ENCODE peak calls at places on chromosomes 7 and 10, in six cellular contexts. B is NB4, R is spleen, O is left lung, X is PC-9, S is right lobe of liver. U is an unnamed sample.

GRCh38 chr7:129649128-129649690 is 37.7 kb downstream of the NRF1 start:
- DNase-seq in B (no peak), R (no peak), O (no peak), X (no peak), S (no peak), U (no peak)

GRCh38 chr10:67723601-67724000 is 27.6 kb upstream of the CTNNA3 start:
- DNase-seq in B (no peak), R (no peak), O (no peak), X (no peak), S (no peak), U (no peak)

GRCh38 chr10:16835223-16835622 is 18.0 kb upstream of the RSU1 start:
- DNase-seq in B (no peak), R (no peak), O (no peak), X (no peak), S (no peak), U (no peak)

GRCh38 chr10:103781329-103782061 is 73.9 kb downstream of the SH3PXD2A start:
- DNase-seq in B (peak), R (no peak), O (no peak), X (peak), S (no peak), U (no peak)

GRCh38 chr10:73819513-73820093 is 8.2 kb upstream of the NDST2 start:
- DNase-seq in B (no peak), R (peak), O (peak), X (no peak), S (peak), U (no peak)

GRCh38 chr10:3775671-3776551 is 9.1 kb downstream of the KLF6 start:
- DNase-seq in B (peak), R (peak), O (no peak), X (peak), S (peak), U (no peak)

GRCh38 chr7:144386741-144387140 is 16.8 kb downstream of the NOBOX start:
- DNase-seq in B (no peak), R (no peak), O (no peak), X (no peak), S (no peak), U (no peak)

GRCh38 chr7:69772699-69773436 is 174.6 kb downstream of the AUTS2 start:
- DNase-seq in B (no peak), R (no peak), O (no peak), X (no peak), S (no peak), U (no peak)

GRCh38 chr7:9328296-9328695 is 894.9 kb downstream of the NXPH1 start:
- DNase-seq in B (no peak), R (no peak), O (no peak), X (no peak), S (no peak), U (no peak)

GRCh38 chr7:2066251-2066919 is 166.4 kb downstream of the MAD1L1 start:
- DNase-seq in B (no peak), R (peak), O (no peak), X (no peak), S (no peak), U (no peak)

GRCh38 chr10:89217057-89217990 is 10.2 kb upstream of the CH25H start:
- DNase-seq in B (peak), R (no peak), O (no peak), X (no peak), S (no peak), U (no peak)

GRCh38 chr7:150876817-150877526 is 24.7 kb downstream of the AOC1 start:
- DNase-seq in B (peak), R (peak), O (peak), X (peak), S (peak), U (no peak)

GRCh38 chr7:100080895-100081534 is 508 bp downstream of the ZNF3 start:
- DNase-seq in B (peak), R (peak), O (no peak), X (no peak), S (peak), U (no peak)

GRCh38 chr7:17421941-17422340 is 123.5 kb downstream of the AHR start:
- DNase-seq in B (no peak), R (no peak), O (no peak), X (no peak), S (no peak), U (no peak)

GRCh38 chr10:103849880-103850571 is 5.3 kb downstream of the SH3PXD2A start:
- DNase-seq in B (peak), R (no peak), O (no peak), X (no peak), S (no peak), U (no peak)

GRCh38 chr7:99372275-99373085 is 2.0 kb upstream of the ARPC1B start:
- DNase-seq in B (no peak), R (peak), O (no peak), X (peak), S (no peak), U (no peak)

GRCh38 chr10:21170216-21170615 is 273.1 kb upstream of the NEBL start:
- DNase-seq in B (no peak), R (no peak), O (no peak), X (no peak), S (no peak), U (no peak)

GRCh38 chr7:56121440-56121839 is 5.2 kb upstream of the NUPR2 start:
- DNase-seq in B (no peak), R (no peak), O (no peak), X (no peak), S (no peak), U (no peak)

GRCh38 chr10:25336330-25336729 is 161.5 kb downstream of the GPR158 start:
- DNase-seq in B (no peak), R (no peak), O (no peak), X (no peak), S (no peak), U (no peak)

GRCh38 chr10:123537188-123537961 is 128.8 kb upstream of the GPR26 start:
- DNase-seq in B (no peak), R (no peak), O (no peak), X (no peak), S (no peak), U (no peak)

GRCh38 chr7:118288098-118288497 is 63.6 kb downstream of the ANKRD7 start:
- DNase-seq in B (peak), R (no peak), O (no peak), X (no peak), S (no peak), U (no peak)

GRCh38 chr10:18238875-18239485 is 98.8 kb downstream of the CACNB2 start:
- DNase-seq in B (peak), R (no peak), O (no peak), X (no peak), S (no peak), U (no peak)

GRCh38 chr10:64062793-64063192 is 541.6 kb downstream of the REEP3 start:
- DNase-seq in B (no peak), R (no peak), O (no peak), X (no peak), S (no peak), U (no peak)

GRCh38 chr7:55177589-55178261 is 158.9 kb downstream of the EGFR start:
- DNase-seq in B (no peak), R (no peak), O (peak), X (no peak), S (no peak), U (no peak)

GRCh38 chr7:1513657-1514095 is 9.5 kb upstream of the INTS1 start:
- DNase-seq in B (peak), R (no peak), O (peak), X (no peak), S (peak), U (no peak)

GRCh38 chr10:96831867-96832720 is at the start of gene LCOR:
- DNase-seq in B (peak), R (peak), O (peak), X (peak), S (peak), U (peak)

GRCh38 chr10:77843264-77843663 is 83.3 kb downstream of the DLG5 start:
- DNase-seq in B (no peak), R (peak), O (no peak), X (no peak), S (no peak), U (no peak)
- TF ChIP-seq CTCF in B (no peak), R (no peak), O (no peak), X (no peak), S (no peak), U (no peak)

GRCh38 chr7:152050547-152050971 is 25.1 kb downstream of the GALNT11 start:
- DNase-seq in B (no peak), R (no peak), O (no peak), X (no peak), S (no peak), U (no peak)
- TF ChIP-seq CTCF in B (no peak), R (no peak), O (no peak), X (no peak), S (no peak), U (peak)

GRCh38 chr7:4833176-4833575 is 28.7 kb downstream of the PAPOLB start:
- DNase-seq in B (no peak), R (peak), O (no peak), X (no peak), S (no peak), U (no peak)

GRCh38 chr7:4828720-4829383 is 33.0 kb downstream of the PAPOLB start:
- DNase-seq in B (no peak), R (no peak), O (no peak), X (no peak), S (no peak), U (no peak)

GRCh38 chr7:4831723-4832495 is 29.9 kb downstream of the PAPOLB start:
- DNase-seq in B (no peak), R (no peak), O (no peak), X (peak), S (no peak), U (no peak)

GRCh38 chr7:4832711-4833110 is 29.1 kb downstream of the PAPOLB start:
- DNase-seq in B (no peak), R (peak), O (no peak), X (no peak), S (no peak), U (no peak)

DNA sequence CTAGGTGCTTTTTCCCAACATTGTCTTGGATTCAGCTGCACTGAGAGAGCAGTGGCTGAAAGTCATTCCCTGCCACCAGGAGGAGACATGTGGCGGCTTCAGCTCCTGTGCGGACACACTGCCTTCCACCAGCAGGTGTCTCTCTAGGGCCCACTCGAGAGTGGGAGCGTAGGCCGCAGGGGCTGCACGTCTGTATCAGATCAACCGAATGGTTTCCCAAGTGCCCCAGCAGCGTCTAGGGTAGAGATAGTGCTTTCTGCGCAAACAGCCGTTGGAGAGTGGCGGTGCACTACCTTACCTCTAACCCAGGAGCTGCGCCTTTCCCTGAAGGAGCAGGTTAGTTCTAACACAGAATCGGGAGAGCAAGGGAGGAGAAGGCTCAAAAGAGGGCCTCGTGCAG is 31.7 kb downstream of the PAPOLB start:
- DNase-seq in B (peak), R (no peak), O (peak), X (no peak), S (peak), U (no peak)
- TF ChIP-seq CTCF in B (peak), R (peak), O (peak), X (peak), S (peak), U (peak)

GRCh38 chr10:124886195-124886594 is 55.7 kb upstream of the ZRANB1 start:
- DNase-seq in B (no peak), R (no peak), O (no peak), X (no peak), S (no peak), U (no peak)
- TF ChIP-seq CTCF in B (no peak), R (no peak), O (no peak), X (no peak), S (no peak), U (no peak)

GRCh38 chr10:14328881-14329280 is 1.8 kb downstream of the FRMD4A start:
- DNase-seq in B (no peak), R (no peak), O (no peak), X (no peak), S (no peak), U (no peak)

GRCh38 chr10:14322531-14322930 is 8.2 kb downstream of the FRMD4A start:
- DNase-seq in B (no peak), R (no peak), O (no peak), X (no peak), S (no peak), U (no peak)

GRCh38 chr10:14326581-14326980 is 4.1 kb downstream of the FRMD4A start:
- DNase-seq in B (no peak), R (no peak), O (no peak), X (no peak), S (no peak), U (no peak)

GRCh38 chr10:14327535-14327934 is 3.2 kb downstream of the FRMD4A start:
- DNase-seq in B (no peak), R (no peak), O (no peak), X (no peak), S (no peak), U (no peak)

GRCh38 chr10:14325325-14325955 is 5.3 kb downstream of the FRMD4A start:
- DNase-seq in B (peak), R (peak), O (no peak), X (no peak), S (peak), U (no peak)
- TF ChIP-seq CTCF in B (peak), R (peak), O (peak), X (peak), S (peak), U (peak)

GRCh38 chr7:66741-67140 is 125.6 kb upstream of the FAM20C start:
- DNase-seq in B (no peak), R (peak), O (no peak), X (no peak), S (peak), U (peak)
- TF ChIP-seq CTCF in B (no peak), R (no peak), O (no peak), X (no peak), S (no peak), U (no peak)

GRCh38 chr10:124648131-124648475 is 96.1 kb downstream of the FAM53B start:
- DNase-seq in B (no peak), R (peak), O (no peak), X (no peak), S (no peak), U (no peak)
- TF ChIP-seq CTCF in B (no peak), R (no peak), O (no peak), X (no peak), S (no peak), U (no peak)

GRCh38 chr7:74280985-74281384 is 8.2 kb upstream of the CLIP2 start:
- DNase-seq in B (no peak), R (no peak), O (no peak), X (no peak), S (no peak), U (no peak)

GRCh38 chr7:74271742-74272141 is 17.5 kb upstream of the CLIP2 start:
- DNase-seq in B (peak), R (no peak), O (no peak), X (peak), S (no peak), U (no peak)

GRCh38 chr7:74272305-74273038 is 16.7 kb upstream of the CLIP2 start:
- DNase-seq in B (peak), R (peak), O (peak), X (peak), S (peak), U (no peak)

GRCh38 chr7:74277636-74278035 is 11.6 kb upstream of the CLIP2 start:
- DNase-seq in B (no peak), R (no peak), O (no peak), X (no peak), S (no peak), U (no peak)

GRCh38 chr7:74275401-74275881 is 13.8 kb upstream of the CLIP2 start:
- DNase-seq in B (peak), R (no peak), O (no peak), X (no peak), S (no peak), U (no peak)
- TF ChIP-seq CTCF in B (peak), R (peak), O (no peak), X (peak), S (peak), U (peak)

GRCh38 chr10:117175215-117175900 is 21.9 kb upstream of the KCNK18 start:
- DNase-seq in B (no peak), R (peak), O (peak), X (no peak), S (peak), U (peak)
- TF ChIP-seq CTCF in B (no peak), R (peak), O (no peak), X (no peak), S (no peak), U (peak)

GRCh38 chr7:94223375-94224084 is 171.2 kb upstream of the COL1A2 start:
- DNase-seq in B (no peak), R (no peak), O (no peak), X (no peak), S (no peak), U (no peak)
- TF ChIP-seq CTCF in B (no peak), R (peak), O (no peak), X (no peak), S (no peak), U (peak)

U was measured in chondrocyte.